ENCODE peak calls at places on chromosomes 4 and X, in six cellular contexts. V is HFFc6; J is activated T-helper 9 cell treated with anti-CD3 and anti-CD28 coated beads, Interleukin-2, amount 50 U/mL, for 16 hours; S is CD8-positive, alpha-beta memory T cell; K is Peyer's patch; R is naive thymus-derived CD4-positive, alpha-beta T cell. I is an unnamed sample.
A peak's percentile ranks its signal among the peaks of the same experiment; 100 is the strongest.

GRCh38 chrX:105038672-105039328 is 181.7 kb downstream of the TEX13A start:
- DNase-seq in V (no peak), J (no peak), S (no peak), K (no peak), R (no peak), I (no peak)

GRCh38 chr4:125703443-125703842 is 388.7 kb downstream of the FAT4 start:
- DNase-seq in V (peak; percentile 23), J (no peak), S (no peak), K (no peak), R (no peak), I (no peak)

GRCh38 chrX:132612990-132613564 is 124.2 kb upstream of the MBNL3 start:
- DNase-seq in V (no peak), J (peak; percentile 5), S (peak; percentile 45), K (peak; percentile 59), R (peak; percentile 10), I (no peak)

GRCh38 chrX:137574784-137575298 is 8.9 kb downstream of the ZIC3 start:
- DNase-seq in V (no peak), J (no peak), S (no peak), K (no peak), R (no peak), I (no peak)

GRCh38 chr4:123233409-123233808 is 163.2 kb upstream of the SPRY1 start:
- DNase-seq in V (no peak), J (no peak), S (no peak), K (no peak), R (no peak), I (no peak)

GRCh38 chr4:178453057-178453456 is 1010.8 kb upstream of the AGA start:
- DNase-seq in V (no peak), J (no peak), S (no peak), K (no peak), R (no peak), I (no peak)

GRCh38 chr4:129254126-129254525 is 158.2 kb downstream of the C4orf33 start:
- DNase-seq in V (no peak), J (no peak), S (no peak), K (no peak), R (no peak), I (no peak)

GRCh38 chr4:78954048-78954666 is 14.9 kb upstream of the PAQR3 start:
- DNase-seq in V (no peak), J (no peak), S (no peak), K (no peak), R (no peak), I (peak; percentile 58)

GRCh38 chr4:182556576-182556975 is 313.4 kb downstream of the TENM3 start:
- DNase-seq in V (peak; percentile 21), J (no peak), S (no peak), K (no peak), R (no peak), I (no peak)

GRCh38 chr4:8211229-8211628 is 12.1 kb downstream of the SH3TC1 start:
- DNase-seq in V (no peak), J (no peak), S (no peak), K (no peak), R (no peak), I (no peak)

GRCh38 chr4:74133786-74134499 is 24.0 kb upstream of the MTHFD2L start:
- DNase-seq in V (peak; percentile 77), J (peak; percentile 1), S (peak; percentile 54), K (peak; percentile 87), R (no peak), I (peak; percentile 66)

GRCh38 chr4:53479731-53480525 is 102.5 kb downstream of the FIP1L1 start:
- DNase-seq in V (peak; percentile 72), J (no peak), S (no peak), K (no peak), R (no peak), I (no peak)

GRCh38 chr4:182711211-182711610 is 206.0 kb downstream of the DCTD start:
- DNase-seq in V (peak; percentile 27), J (no peak), S (no peak), K (no peak), R (no peak), I (no peak)

GRCh38 chr4:52621567-52621966 is 37.5 kb downstream of the USP46 start:
- DNase-seq in V (no peak), J (no peak), S (no peak), K (no peak), R (no peak), I (no peak)

GRCh38 chrX:68432648-68433047 is 647 bp downstream of the OPHN1 start:
- DNase-seq in V (no peak), J (no peak), S (no peak), K (no peak), R (no peak), I (peak; percentile 4)

GRCh38 chr4:4289055-4289454 is 899 bp downstream of the LYAR start:
- DNase-seq in V (no peak), J (no peak), S (no peak), K (no peak), R (no peak), I (no peak)

GRCh38 chr4:89904524-89904923 is 9.9 kb downstream of the MMRN1 start:
- DNase-seq in V (no peak), J (no peak), S (no peak), K (no peak), R (no peak), I (peak; percentile 15)

GRCh38 chr4:31045151-31045550 is 325.0 kb downstream of the PCDH7 start:
- DNase-seq in V (no peak), J (no peak), S (no peak), K (no peak), R (no peak), I (peak; percentile 33)

GRCh38 chr4:86221076-86221475 is 138.8 kb downstream of the MAPK10 start:
- DNase-seq in V (no peak), J (no peak), S (no peak), K (no peak), R (no peak), I (no peak)

GRCh38 chrX:119690921-119691716 is 1.8 kb downstream of the SEPTIN6 start:
- DNase-seq in V (peak; percentile 39), J (peak; percentile 61), S (peak; percentile 59), K (no peak), R (peak; percentile 77), I (peak; percentile 60)

GRCh38 chr4:74097631-74098550 is 1.1 kb downstream of the CXCL2 start:
- DNase-seq in V (no peak), J (no peak), S (no peak), K (no peak), R (no peak), I (no peak)

GRCh38 chr4:98659741-98660507 is 1.5 kb upstream of the TSPAN5 start:
- DNase-seq in V (peak; percentile 63), J (no peak), S (no peak), K (no peak), R (no peak), I (no peak)

GRCh38 chrX:71623714-71624113 is 5.4 kb upstream of the CXCR3 start:
- DNase-seq in V (no peak), J (no peak), S (peak; percentile 60), K (no peak), R (no peak), I (no peak)

GRCh38 chr4:8269535-8270417 is at the start of gene HTRA3:
- DNase-seq in V (no peak), J (no peak), S (no peak), K (peak; percentile 54), R (no peak), I (peak; percentile 53)

GRCh38 chr4:183469327-183469726 is 24.9 kb downstream of the CDKN2AIP start:
- DNase-seq in V (no peak), J (no peak), S (no peak), K (no peak), R (no peak), I (no peak)

GRCh38 chr4:2647403-2648158 is 108.6 kb downstream of the TNIP2 start:
- DNase-seq in V (no peak), J (no peak), S (no peak), K (peak; percentile 41), R (no peak), I (no peak)

GRCh38 chr4:2812985-2813384 is 20.1 kb downstream of the SH3BP2 start:
- DNase-seq in V (no peak), J (no peak), S (no peak), K (no peak), R (no peak), I (no peak)

GRCh38 chr4:77538574-77539157 is 67.0 kb upstream of the CXCL13 start:
- DNase-seq in V (no peak), J (no peak), S (no peak), K (no peak), R (no peak), I (no peak)

GRCh38 chrX:70769659-70770232 is 138.8 kb downstream of the TEX11 start:
- DNase-seq in V (peak; percentile 0), J (no peak), S (no peak), K (no peak), R (no peak), I (no peak)

GRCh38 chr4:180363817-180364216 is 1879.4 kb upstream of the TENM3 start:
- DNase-seq in V (no peak), J (no peak), S (no peak), K (no peak), R (no peak), I (no peak)

GRCh38 chr4:151730003-151730559 is 30.7 kb downstream of the GATB start:
- DNase-seq in V (no peak), J (no peak), S (no peak), K (peak; percentile 69), R (no peak), I (peak; percentile 3)

I was measured in SK-N-DZ.